ENCODE peak calls at places on chromosomes 3 and 15, in five cellular contexts. One of them, this sample, is unnamed.

GRCh38 chr3:17639765-17640164 is 102.7 kb downstream of the TBC1D5 start:
- DNase-seq in iPS-NIHi11: no peak
- DNase-seq in NCI-H1930: no peak
- DNase-seq in endodermal cell: no peak
- DNase-seq in stimulated activated CD4-positive, alpha-beta T cell treated with anti-CD3 and anti-CD28 coated beads, Interleukin-1b, Interleukin-23, amount 100 ng/mL, for 4 hours: no peak
- DNase-seq in this sample: no peak

GRCh38 chr3:107524214-107525100 is 1.7 kb downstream of the BBX start:
- DNase-seq in NCI-H1930: no peak
- DNase-seq in stimulated activated CD4-positive, alpha-beta T cell treated with anti-CD3 and anti-CD28 coated beads, Interleukin-1b, Interleukin-23, amount 100 ng/mL, for 4 hours: peak
- DNase-seq in iPS-NIHi11: peak
- DNase-seq in endodermal cell: peak
- DNase-seq in this sample: peak

GRCh38 chr15:52408823-52409222 is 113.2 kb upstream of the MYO5C start:
- DNase-seq in stimulated activated CD4-positive, alpha-beta T cell treated with anti-CD3 and anti-CD28 coated beads, Interleukin-1b, Interleukin-23, amount 100 ng/mL, for 4 hours: no peak
- DNase-seq in iPS-NIHi11: no peak
- DNase-seq in NCI-H1930: no peak
- DNase-seq in endodermal cell: no peak
- DNase-seq in this sample: no peak

GRCh38 chr3:64327039-64327804 is 102.0 kb upstream of the PRICKLE2 start:
- DNase-seq in stimulated activated CD4-positive, alpha-beta T cell treated with anti-CD3 and anti-CD28 coated beads, Interleukin-1b, Interleukin-23, amount 100 ng/mL, for 4 hours: no peak
- DNase-seq in NCI-H1930: no peak
- DNase-seq in iPS-NIHi11: no peak
- DNase-seq in endodermal cell: peak
- DNase-seq in this sample: no peak

GRCh38 chr15:99986297-99987118 is 253.3 kb upstream of the LYSMD4 start:
- DNase-seq in endodermal cell: no peak
- DNase-seq in iPS-NIHi11: no peak
- DNase-seq in NCI-H1930: no peak
- DNase-seq in stimulated activated CD4-positive, alpha-beta T cell treated with anti-CD3 and anti-CD28 coated beads, Interleukin-1b, Interleukin-23, amount 100 ng/mL, for 4 hours: no peak
- DNase-seq in this sample: no peak

GRCh38 chr3:142209655-142210054 is 15.7 kb downstream of the GK5 start:
- DNase-seq in stimulated activated CD4-positive, alpha-beta T cell treated with anti-CD3 and anti-CD28 coated beads, Interleukin-1b, Interleukin-23, amount 100 ng/mL, for 4 hours: no peak
- DNase-seq in NCI-H1930: no peak
- DNase-seq in endodermal cell: no peak
- DNase-seq in iPS-NIHi11: no peak
- DNase-seq in this sample: no peak

GRCh38 chr15:37133619-37134018 is 33.3 kb upstream of the MEIS2 start:
- DNase-seq in endodermal cell: no peak
- DNase-seq in iPS-NIHi11: no peak
- DNase-seq in stimulated activated CD4-positive, alpha-beta T cell treated with anti-CD3 and anti-CD28 coated beads, Interleukin-1b, Interleukin-23, amount 100 ng/mL, for 4 hours: no peak
- DNase-seq in NCI-H1930: no peak
- DNase-seq in this sample: no peak

GRCh38 chr3:69671082-69671952 is 67.9 kb upstream of the MITF start:
- DNase-seq in endodermal cell: no peak
- DNase-seq in NCI-H1930: no peak
- DNase-seq in iPS-NIHi11: peak
- DNase-seq in stimulated activated CD4-positive, alpha-beta T cell treated with anti-CD3 and anti-CD28 coated beads, Interleukin-1b, Interleukin-23, amount 100 ng/mL, for 4 hours: no peak
- DNase-seq in this sample: no peak

GRCh38 chr15:62059818-62060115 is 480 bp downstream of the VPS13C start:
- DNase-seq in stimulated activated CD4-positive, alpha-beta T cell treated with anti-CD3 and anti-CD28 coated beads, Interleukin-1b, Interleukin-23, amount 100 ng/mL, for 4 hours: peak
- DNase-seq in endodermal cell: no peak
- DNase-seq in NCI-H1930: no peak
- DNase-seq in iPS-NIHi11: no peak
- DNase-seq in this sample: peak

GRCh38 chr15:48537277-48538113 is 108.0 kb downstream of the FBN1 start:
- DNase-seq in endodermal cell: no peak
- DNase-seq in stimulated activated CD4-positive, alpha-beta T cell treated with anti-CD3 and anti-CD28 coated beads, Interleukin-1b, Interleukin-23, amount 100 ng/mL, for 4 hours: no peak
- DNase-seq in NCI-H1930: no peak
- DNase-seq in iPS-NIHi11: no peak
- DNase-seq in this sample: no peak

GRCh38 chr3:43737001-43737440 is 46.3 kb downstream of the ABHD5 start:
- DNase-seq in NCI-H1930: no peak
- DNase-seq in stimulated activated CD4-positive, alpha-beta T cell treated with anti-CD3 and anti-CD28 coated beads, Interleukin-1b, Interleukin-23, amount 100 ng/mL, for 4 hours: no peak
- DNase-seq in iPS-NIHi11: no peak
- DNase-seq in endodermal cell: no peak
- DNase-seq in this sample: no peak

GRCh38 chr15:55770261-55770660 is 27.3 kb upstream of the PRTG start:
- DNase-seq in iPS-NIHi11: no peak
- DNase-seq in stimulated activated CD4-positive, alpha-beta T cell treated with anti-CD3 and anti-CD28 coated beads, Interleukin-1b, Interleukin-23, amount 100 ng/mL, for 4 hours: no peak
- DNase-seq in endodermal cell: no peak
- DNase-seq in NCI-H1930: no peak
- DNase-seq in this sample: no peak

GRCh38 chr15:44584162-44584749 is 47.3 kb downstream of the EIF3J start:
- DNase-seq in endodermal cell: peak
- DNase-seq in iPS-NIHi11: peak
- DNase-seq in stimulated activated CD4-positive, alpha-beta T cell treated with anti-CD3 and anti-CD28 coated beads, Interleukin-1b, Interleukin-23, amount 100 ng/mL, for 4 hours: peak
- DNase-seq in NCI-H1930: peak
- DNase-seq in this sample: peak

GRCh38 chr3:81302045-81302444 is 459.4 kb downstream of the GBE1 start:
- DNase-seq in iPS-NIHi11: peak
- DNase-seq in endodermal cell: peak
- DNase-seq in NCI-H1930: no peak
- DNase-seq in stimulated activated CD4-positive, alpha-beta T cell treated with anti-CD3 and anti-CD28 coated beads, Interleukin-1b, Interleukin-23, amount 100 ng/mL, for 4 hours: no peak
- DNase-seq in this sample: no peak

This sample was measured in activated B cell treated with CpG ODN at 0.5 μM for 24 hours.